ENCODE peak calls at places on chromosome X, in eight cellular contexts. X, I, H, J, B, Z, S and O are unnamed samples.

GRCh38 chrX:134374294-134374693 is 85.7 kb upstream of the HPRT1 start:
- DNase-seq in I (no peak), H (no peak), Z (no peak), S (no peak), J (no peak), B (no peak), X (no peak), O (peak)

GRCh38 chrX:150361777-150362351 is 1.3 kb upstream of the MAMLD1 start:
- DNase-seq in S (no peak), H (no peak), J (no peak), X (peak), Z (no peak), B (no peak), I (peak), O (peak)

GRCh38 chrX:106780259-106780658 is 22.2 kb upstream of the TBC1D8B start:
- DNase-seq in S (no peak), J (no peak), H (no peak), B (no peak), X (no peak), I (no peak), Z (no peak), O (peak)

GRCh38 chrX:20515841-20516461 is 249.2 kb upstream of the RPS6KA3 start:
- DNase-seq in S (no peak), J (peak), Z (peak), I (peak), H (no peak), B (peak), X (peak), O (peak)

GRCh38 chrX:11908371-11908770 is 150.3 kb downstream of the MSL3 start:
- DNase-seq in S (no peak), B (peak), J (no peak), Z (peak), X (peak), H (no peak), I (peak), O (peak)

GRCh38 chrX:16748425-16748824 is 29.0 kb downstream of the SYAP1 start:
- DNase-seq in Z (no peak), H (no peak), X (no peak), S (no peak), J (no peak), I (no peak), B (no peak), O (no peak)

GRCh38 chrX:20177093-20177492 is 35.5 kb upstream of the EIF1AX start:
- DNase-seq in J (no peak), I (no peak), Z (no peak), S (no peak), B (no peak), H (no peak), X (no peak), O (no peak)

GRCh38 chrX:20500949-20501348 is 234.2 kb upstream of the RPS6KA3 start:
- DNase-seq in S (no peak), X (no peak), I (no peak), Z (no peak), H (no peak), J (no peak), B (no peak), O (no peak)

DNA sequence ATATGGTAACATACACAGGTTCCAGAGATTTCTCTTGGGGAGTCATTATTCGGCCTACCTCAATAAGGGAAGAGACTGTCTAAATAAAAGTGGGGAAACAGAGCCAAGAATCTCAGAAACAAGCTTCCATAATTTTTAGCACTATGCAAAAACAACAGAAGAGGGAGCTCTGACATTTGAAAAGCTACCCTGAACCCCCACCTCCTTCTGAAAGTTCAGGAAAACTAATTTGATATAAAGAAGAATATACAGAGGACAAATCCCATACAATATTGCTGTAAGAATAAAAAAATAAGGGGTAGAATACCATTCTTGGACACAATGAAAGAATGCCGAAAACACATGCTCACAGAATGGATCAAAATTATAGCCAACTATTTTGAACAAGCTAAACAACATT is 14.3 kb upstream of the ZNF41 start:
- DNase-seq in S (no peak), J (no peak), X (no peak), I (peak), B (no peak), Z (no peak), H (no peak), O (peak)
- TF ChIP-seq CTCF in S (peak), J (peak), X (no peak), I (peak), B (no peak), Z (peak), H (no peak), O (peak)

GRCh38 chrX:10189317-10190268 is 32.8 kb downstream of the CLCN4 start:
- DNase-seq in H (peak), X (peak), J (peak), S (peak), B (peak), I (peak), Z (peak), O (peak)
- TF ChIP-seq CTCF in H (peak), X (peak), J (peak), S (peak), B (peak), I (peak), Z (peak), O (peak)

DNA sequence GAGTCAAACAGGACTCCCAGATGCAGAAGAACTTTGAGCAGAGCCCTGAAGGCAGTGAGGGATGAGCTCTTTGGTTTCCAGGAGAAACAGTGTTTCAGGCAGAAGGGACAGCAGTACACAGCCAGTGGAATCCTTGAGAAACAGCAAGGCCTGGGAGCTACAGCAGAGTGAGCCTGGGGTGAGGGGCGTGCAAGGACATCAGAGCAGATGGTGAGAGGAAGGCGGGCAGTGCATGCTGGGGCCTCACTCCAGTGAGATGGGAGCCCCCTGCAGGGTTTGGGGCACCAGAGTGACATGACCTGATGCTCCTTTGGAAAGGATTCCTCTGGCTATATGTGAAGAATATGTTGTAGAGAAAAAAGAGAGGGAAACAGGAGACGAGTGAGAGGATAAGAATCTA is 98.1 kb upstream of the EGFL6 start:
- DNase-seq in S (no peak), I (no peak), B (no peak), X (no peak), J (no peak), H (no peak), Z (no peak), O (no peak)
- TF ChIP-seq CTCF in S (no peak), I (no peak), B (no peak), X (no peak), J (no peak), H (no peak), Z (no peak), O (no peak)

GRCh38 chrX:123860506-123860840 is 620 bp downstream of the XIAP start:
- DNase-seq in J (no peak), H (no peak), B (peak), X (peak), S (no peak), I (no peak), Z (peak), O (no peak)

GRCh38 chrX:123859409-123859827 is 435 bp upstream of the XIAP start:
- DNase-seq in S (no peak), H (no peak), Z (no peak), J (no peak), X (peak), B (no peak), I (no peak), O (peak)

GRCh38 chrX:123859828-123860505 is at the start of gene XIAP:
- DNase-seq in X (peak), B (peak), H (peak), S (peak), Z (peak), I (peak), J (peak), O (peak)

DNA sequence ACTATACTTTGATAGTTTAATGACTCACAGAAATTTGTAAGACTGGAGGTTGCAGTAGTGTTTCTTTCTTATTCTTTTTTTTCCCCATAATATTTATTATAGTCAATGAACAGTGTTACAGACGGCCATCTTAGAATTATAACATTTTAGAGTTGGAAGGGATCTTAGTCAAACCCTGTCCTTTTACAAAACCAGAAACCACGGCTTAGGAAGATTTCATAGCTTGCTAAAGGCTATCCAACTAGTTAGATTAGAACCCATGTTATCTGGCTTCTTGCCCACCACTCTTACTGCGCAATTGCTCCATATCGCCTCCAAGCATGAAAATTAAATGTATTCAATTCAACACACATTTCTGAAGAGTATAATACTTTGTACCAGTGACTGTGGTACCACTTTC is 1.1 kb downstream of the XIAP start:
- DNase-seq in B (no peak), J (no peak), X (peak), Z (no peak), H (no peak), S (no peak), I (peak), O (peak)
- TF ChIP-seq CTCF in B (no peak), J (no peak), X (no peak), Z (no peak), H (no peak), S (no peak), I (no peak), O (no peak)

DNA sequence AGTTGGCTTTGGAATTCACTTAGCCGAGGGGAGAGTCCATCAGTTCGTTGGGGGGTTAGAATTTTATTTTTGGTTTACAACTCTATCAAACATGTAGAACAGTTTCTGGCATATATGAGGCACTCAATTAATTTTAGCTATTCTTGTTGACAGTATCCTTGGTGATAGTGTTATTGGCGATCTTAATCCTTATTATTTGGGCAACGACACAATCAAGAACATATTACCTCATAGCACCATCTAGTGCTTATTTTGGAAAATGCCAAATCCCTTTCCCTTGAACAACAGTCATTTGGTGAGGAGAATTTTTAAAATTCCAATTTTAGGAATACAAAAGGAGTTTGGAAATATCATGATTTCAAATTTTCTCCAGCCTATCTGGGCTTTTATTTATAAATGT is 17.9 kb upstream of the PGRMC1 start:
- DNase-seq in S (no peak), I (peak), H (no peak), X (no peak), B (no peak), J (no peak), Z (no peak), O (peak)
- TF ChIP-seq CTCF in S (peak), I (peak), H (peak), X (no peak), B (no peak), J (peak), Z (peak), O (peak)